ENCODE peak calls at places on chromosomes 7 and 10, in five cellular contexts. T is esophagus squamous epithelium; C is KG1; M is neural crest cell; F is activated T-cell treated with anti-CD3 and anti-CD28 coated beads, Interleukin-2, amount 50 U/mL, for 24 hours. B is an unnamed sample.
A peak's percentile ranks its signal among the peaks of the same experiment; 100 is the strongest.

GRCh38 chr10:63798599-63799498 is 277.6 kb downstream of the REEP3 start:
- DNase-seq in T (no peak), C (no peak), M (no peak), F (no peak), B (no peak)

GRCh38 chr7:71034243-71034642 is 97.7 kb upstream of the GALNT17 start:
- DNase-seq in T (no peak), C (no peak), M (no peak), F (no peak), B (no peak)

GRCh38 chr7:130961128-130961601 is 227.2 kb upstream of the KLF14 start:
- DNase-seq in T (no peak), C (peak; percentile 20), M (no peak), F (peak; percentile 81), B (no peak)

GRCh38 chr10:91340613-91341362 is 69.4 kb upstream of the HECTD2 start:
- DNase-seq in T (no peak), C (no peak), M (no peak), F (no peak), B (no peak)

GRCh38 chr7:142884285-142884637 is 1.3 kb downstream of the TRPV6 start:
- DNase-seq in T (no peak), C (no peak), M (no peak), F (no peak), B (no peak)

GRCh38 chr7:28957064-28957821 is 887 bp downstream of the TRIL start:
- DNase-seq in T (no peak), C (no peak), M (peak; percentile 46), F (peak; percentile 58), B (peak; percentile 38)

GRCh38 chr7:158057446-158057845 is 530.2 kb downstream of the PTPRN2 start:
- DNase-seq in T (no peak), C (no peak), M (no peak), F (no peak), B (no peak)

GRCh38 chr7:137908106-137908505 is 61.3 kb upstream of the DGKI start:
- DNase-seq in T (no peak), C (no peak), M (no peak), F (no peak), B (no peak)

GRCh38 chr10:34006471-34006870 is 672.0 kb upstream of the NRP1 start:
- DNase-seq in T (no peak), C (no peak), M (no peak), F (no peak), B (no peak)

GRCh38 chr10:132889556-132889955 is 52.8 kb downstream of the CFAP46 start:
- DNase-seq in T (no peak), C (no peak), M (no peak), F (no peak), B (no peak)

GRCh38 chr10:132518572-132519381 is 18.8 kb upstream of the INPP5A start:
- DNase-seq in T (no peak), C (no peak), M (no peak), F (peak; percentile 23), B (no peak)

GRCh38 chr7:117019786-117020604 is 66.7 kb downstream of the ST7 start:
- DNase-seq in T (no peak), C (no peak), M (peak; percentile 63), F (no peak), B (peak; percentile 55)

GRCh38 chr7:79868010-79868409 is 266.6 kb upstream of the GNAI1 start:
- DNase-seq in T (no peak), C (no peak), M (no peak), F (no peak), B (no peak)

GRCh38 chr10:100340948-100341847 is 5.8 kb upstream of the SCD start:
- DNase-seq in T (no peak), C (no peak), M (no peak), F (no peak), B (peak; percentile 29)

GRCh38 chr7:30655096-30655970 is 26.9 kb downstream of the CRHR2 start:
- DNase-seq in T (no peak), C (no peak), M (no peak), F (peak; percentile 20), B (no peak)

GRCh38 chr10:31707578-31708411 is 220.8 kb downstream of the ARHGAP12 start:
- DNase-seq in T (no peak), C (peak; percentile 84), M (peak; percentile 58), F (peak; percentile 72), B (peak; percentile 37)

GRCh38 chr7:36036590-36036989 is 116.5 kb upstream of the EEPD1 start:
- DNase-seq in T (no peak), C (no peak), M (no peak), F (no peak), B (no peak)

GRCh38 chr7:115763347-115763746 is 267.2 kb downstream of the TFEC start:
- DNase-seq in T (no peak), C (no peak), M (no peak), F (no peak), B (no peak)

GRCh38 chr10:123991622-123992570 is 100.3 kb upstream of the CPXM2 start:
- DNase-seq in T (no peak), C (no peak), M (no peak), F (no peak), B (no peak)

GRCh38 chr7:79245623-79246249 is 207.7 kb downstream of the MAGI2 start:
- DNase-seq in T (no peak), C (no peak), M (no peak), F (no peak), B (no peak)